ENCODE peak calls at places on chromosomes 12 and 14, in ten cellular contexts. One of them, this sample, is unnamed.

GRCh38 chr14:21476526-21476924 is 234 bp downstream of the RAB2B start:
- DNase-seq in neural progenitor cell: peak; percentile 85
- DNase-seq in thoracic aorta: peak; percentile 55
- DNase-seq in GM10248: no peak
- DNase-seq in uterus: no peak
- DNase-seq in tibial artery: no peak
- DNase-seq in ascending aorta: no peak
- DNase-seq in coronary artery: peak; percentile 93
- DNase-seq in lower lobe of right lung: peak; percentile 93
- DNase-seq in fibroblast of pulmonary artery: no peak
- DNase-seq in this sample: no peak

GRCh38 chr12:68375701-68376469 is 43.7 kb upstream of the MDM1 start:
- DNase-seq in thoracic aorta: no peak
- DNase-seq in neural progenitor cell: no peak
- DNase-seq in GM10248: no peak
- DNase-seq in coronary artery: no peak
- DNase-seq in ascending aorta: no peak
- DNase-seq in uterus: no peak
- DNase-seq in tibial artery: no peak
- DNase-seq in fibroblast of pulmonary artery: no peak
- DNase-seq in lower lobe of right lung: no peak
- DNase-seq in this sample: no peak

GRCh38 chr12:131386781-131387180 is 324.1 kb upstream of the SFSWAP start:
- DNase-seq in tibial artery: no peak
- DNase-seq in fibroblast of pulmonary artery: no peak
- DNase-seq in uterus: no peak
- DNase-seq in ascending aorta: no peak
- DNase-seq in lower lobe of right lung: no peak
- DNase-seq in neural progenitor cell: no peak
- DNase-seq in GM10248: no peak
- DNase-seq in thoracic aorta: no peak
- DNase-seq in coronary artery: no peak
- DNase-seq in this sample: no peak

GRCh38 chr12:32100361-32100760 is 6.3 kb upstream of the BICD1 start:
- DNase-seq in lower lobe of right lung: no peak
- DNase-seq in fibroblast of pulmonary artery: no peak
- DNase-seq in thoracic aorta: no peak
- DNase-seq in GM10248: no peak
- DNase-seq in coronary artery: no peak
- DNase-seq in tibial artery: no peak
- DNase-seq in ascending aorta: no peak
- DNase-seq in neural progenitor cell: no peak
- DNase-seq in uterus: no peak
- DNase-seq in this sample: no peak

GRCh38 chr12:121090576-121091125 is 42.0 kb upstream of the P2RX7 start:
- DNase-seq in ascending aorta: no peak
- DNase-seq in lower lobe of right lung: no peak
- DNase-seq in fibroblast of pulmonary artery: no peak
- DNase-seq in GM10248: no peak
- DNase-seq in uterus: no peak
- DNase-seq in thoracic aorta: no peak
- DNase-seq in tibial artery: no peak
- DNase-seq in coronary artery: no peak
- DNase-seq in neural progenitor cell: no peak
- DNase-seq in this sample: no peak

GRCh38 chr14:74988131-74988530 is 14.6 kb upstream of the EIF2B2 start:
- DNase-seq in uterus: no peak
- DNase-seq in lower lobe of right lung: no peak
- DNase-seq in fibroblast of pulmonary artery: peak; percentile 86
- DNase-seq in GM10248: no peak
- DNase-seq in neural progenitor cell: no peak
- DNase-seq in coronary artery: no peak
- DNase-seq in thoracic aorta: no peak
- DNase-seq in tibial artery: no peak
- DNase-seq in ascending aorta: no peak
- DNase-seq in this sample: no peak

GRCh38 chr12:143964-144649 is 69.8 kb downstream of the SLC6A12 start:
- DNase-seq in fibroblast of pulmonary artery: no peak
- DNase-seq in lower lobe of right lung: no peak
- DNase-seq in GM10248: no peak
- DNase-seq in tibial artery: no peak
- DNase-seq in uterus: no peak
- DNase-seq in coronary artery: no peak
- DNase-seq in neural progenitor cell: peak; percentile 42
- DNase-seq in ascending aorta: no peak
- DNase-seq in thoracic aorta: no peak
- DNase-seq in this sample: no peak

GRCh38 chr14:40292664-40293063 is 860.4 kb upstream of the FBXO33 start:
- DNase-seq in coronary artery: no peak
- DNase-seq in uterus: no peak
- DNase-seq in ascending aorta: no peak
- DNase-seq in thoracic aorta: no peak
- DNase-seq in GM10248: no peak
- DNase-seq in tibial artery: no peak
- DNase-seq in fibroblast of pulmonary artery: no peak
- DNase-seq in lower lobe of right lung: no peak
- DNase-seq in neural progenitor cell: no peak
- DNase-seq in this sample: no peak

GRCh38 chr14:85468815-85469214 is 61.1 kb upstream of the FLRT2 start:
- DNase-seq in neural progenitor cell: no peak
- DNase-seq in GM10248: no peak
- DNase-seq in thoracic aorta: no peak
- DNase-seq in uterus: no peak
- DNase-seq in fibroblast of pulmonary artery: no peak
- DNase-seq in lower lobe of right lung: no peak
- DNase-seq in tibial artery: no peak
- DNase-seq in ascending aorta: no peak
- DNase-seq in coronary artery: no peak
- DNase-seq in this sample: no peak

GRCh38 chr14:33065634-33066033 is 127.0 kb downstream of the NPAS3 start:
- DNase-seq in fibroblast of pulmonary artery: no peak
- DNase-seq in thoracic aorta: no peak
- DNase-seq in GM10248: no peak
- DNase-seq in tibial artery: no peak
- DNase-seq in uterus: no peak
- DNase-seq in lower lobe of right lung: no peak
- DNase-seq in ascending aorta: no peak
- DNase-seq in coronary artery: no peak
- DNase-seq in neural progenitor cell: no peak
- DNase-seq in this sample: no peak

GRCh38 chr12:122117979-122118378 is 39.4 kb downstream of the MLXIP start:
- DNase-seq in thoracic aorta: no peak
- DNase-seq in ascending aorta: no peak
- DNase-seq in GM10248: no peak
- DNase-seq in uterus: no peak
- DNase-seq in neural progenitor cell: no peak
- DNase-seq in coronary artery: no peak
- DNase-seq in tibial artery: no peak
- DNase-seq in lower lobe of right lung: no peak
- DNase-seq in fibroblast of pulmonary artery: no peak
- DNase-seq in this sample: no peak

GRCh38 chr12:102116392-102116791 is 3.5 kb downstream of the NUP37 start:
- DNase-seq in fibroblast of pulmonary artery: no peak
- DNase-seq in neural progenitor cell: no peak
- DNase-seq in GM10248: no peak
- DNase-seq in ascending aorta: no peak
- DNase-seq in uterus: no peak
- DNase-seq in thoracic aorta: no peak
- DNase-seq in coronary artery: no peak
- DNase-seq in lower lobe of right lung: no peak
- DNase-seq in tibial artery: no peak
- DNase-seq in this sample: no peak

DNA sequence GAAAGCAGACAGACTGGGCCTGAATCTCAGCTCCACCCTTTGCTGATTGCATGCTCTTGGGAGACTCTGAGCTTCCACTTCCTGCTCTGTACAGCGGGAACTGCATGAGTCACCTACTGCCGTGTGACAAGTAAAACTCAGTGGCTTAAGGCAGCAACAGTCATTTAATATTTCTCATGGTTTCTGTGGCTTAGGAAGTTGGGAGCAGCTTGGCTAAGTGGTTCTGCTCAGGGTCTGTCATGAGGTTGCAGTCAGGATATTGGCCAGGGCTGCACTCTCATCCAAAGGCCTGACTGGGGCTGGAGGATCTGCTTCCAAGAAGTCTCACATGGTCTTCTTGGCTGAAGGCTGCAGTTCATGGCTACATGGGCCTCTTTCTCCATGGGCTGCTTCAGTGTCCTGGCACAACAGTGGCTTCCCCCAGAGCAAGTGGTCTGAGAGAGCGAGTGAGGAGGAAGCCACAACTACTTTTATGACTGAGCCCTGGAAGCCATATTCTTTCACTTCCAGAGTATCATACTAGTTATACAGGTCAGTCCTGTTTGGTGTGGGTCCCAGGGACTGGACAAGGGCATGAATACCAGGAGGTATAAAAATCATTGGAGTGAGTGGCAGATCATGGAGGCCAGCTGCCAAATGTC is 49.7 kb downstream of the FAM222A start:
- DNase-seq in neural progenitor cell: no peak
- DNase-seq in coronary artery: peak; percentile 35
- DNase-seq in fibroblast of pulmonary artery: peak; percentile 40
- DNase-seq in uterus: no peak
- DNase-seq in ascending aorta: no peak
- DNase-seq in lower lobe of right lung: peak; percentile 45
- DNase-seq in tibial artery: no peak
- DNase-seq in GM10248: no peak
- DNase-seq in thoracic aorta: no peak
- DNase-seq in this sample: no peak
- TF ChIP-seq CTCF in neural progenitor cell: no peak
- TF ChIP-seq CTCF in coronary artery: no peak
- TF ChIP-seq CTCF in fibroblast of pulmonary artery: no peak
- TF ChIP-seq CTCF in uterus: no peak
- TF ChIP-seq CTCF in ascending aorta: no peak
- TF ChIP-seq CTCF in lower lobe of right lung: no peak
- TF ChIP-seq CTCF in tibial artery: no peak
- TF ChIP-seq CTCF in GM10248: no peak
- TF ChIP-seq CTCF in thoracic aorta: no peak
- TF ChIP-seq CTCF in this sample: no peak

DNA sequence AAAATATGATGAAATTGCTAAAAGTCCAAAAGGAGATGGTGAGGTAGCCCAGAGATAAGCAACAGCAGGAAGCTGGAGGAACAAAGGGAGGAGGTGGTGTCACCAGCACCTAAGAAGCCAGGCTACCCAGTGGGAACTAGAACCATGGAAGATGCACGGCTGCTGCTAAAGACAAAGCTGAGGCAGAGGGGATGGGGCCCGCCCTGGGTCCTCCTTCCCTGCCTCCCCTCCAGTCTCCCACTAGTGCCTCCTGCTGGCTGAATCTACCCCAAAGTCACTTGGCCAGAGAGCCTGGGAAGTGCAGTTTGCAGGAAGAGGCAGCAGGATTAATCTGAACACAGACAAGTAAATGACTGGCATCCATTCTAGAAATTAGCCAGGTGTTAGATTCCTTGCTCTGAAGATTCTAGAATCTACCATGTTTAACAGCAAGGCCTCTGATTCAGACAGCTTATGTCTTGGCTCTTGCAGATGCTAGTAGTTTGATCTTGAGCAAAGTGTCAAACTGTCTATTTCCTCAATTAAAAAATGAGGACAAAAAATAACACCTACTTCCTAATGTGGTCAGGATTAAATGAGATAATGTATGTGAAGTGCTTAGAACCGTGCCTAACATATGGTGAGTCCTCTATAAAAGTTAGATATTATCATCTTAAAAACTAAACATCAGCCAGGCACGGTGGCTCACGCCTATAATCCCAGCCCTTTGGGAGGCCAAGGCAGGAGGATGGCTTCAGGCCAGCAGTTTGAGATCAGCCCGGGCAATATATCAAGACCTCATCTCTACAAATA is 5.9 kb upstream of the LRP10 start:
- DNase-seq in fibroblast of pulmonary artery: no peak
- DNase-seq in ascending aorta: no peak
- DNase-seq in neural progenitor cell: peak; percentile 61
- DNase-seq in lower lobe of right lung: peak; percentile 14
- DNase-seq in tibial artery: no peak
- DNase-seq in thoracic aorta: no peak
- DNase-seq in uterus: no peak
- DNase-seq in coronary artery: no peak
- DNase-seq in GM10248: no peak
- DNase-seq in this sample: no peak
- TF ChIP-seq CTCF in fibroblast of pulmonary artery: peak; percentile 37
- TF ChIP-seq CTCF in ascending aorta: no peak
- TF ChIP-seq CTCF in neural progenitor cell: peak; percentile 59
- TF ChIP-seq CTCF in lower lobe of right lung: no peak
- TF ChIP-seq CTCF in tibial artery: no peak
- TF ChIP-seq CTCF in thoracic aorta: no peak
- TF ChIP-seq CTCF in uterus: no peak
- TF ChIP-seq CTCF in coronary artery: no peak
- TF ChIP-seq CTCF in GM10248: no peak
- TF ChIP-seq CTCF in this sample: no peak

GRCh38 chr12:66879392-66879791 is 200.5 kb upstream of the GRIP1 start:
- DNase-seq in neural progenitor cell: no peak
- DNase-seq in lower lobe of right lung: no peak
- DNase-seq in tibial artery: no peak
- DNase-seq in coronary artery: no peak
- DNase-seq in uterus: no peak
- DNase-seq in GM10248: no peak
- DNase-seq in fibroblast of pulmonary artery: no peak
- DNase-seq in thoracic aorta: no peak
- DNase-seq in ascending aorta: no peak
- DNase-seq in this sample: no peak
- TF ChIP-seq CTCF in neural progenitor cell: no peak
- TF ChIP-seq CTCF in lower lobe of right lung: no peak
- TF ChIP-seq CTCF in tibial artery: no peak
- TF ChIP-seq CTCF in coronary artery: no peak
- TF ChIP-seq CTCF in uterus: no peak
- TF ChIP-seq CTCF in GM10248: no peak
- TF ChIP-seq CTCF in fibroblast of pulmonary artery: no peak
- TF ChIP-seq CTCF in thoracic aorta: no peak
- TF ChIP-seq CTCF in ascending aorta: no peak
- TF ChIP-seq CTCF in this sample: no peak

DNA sequence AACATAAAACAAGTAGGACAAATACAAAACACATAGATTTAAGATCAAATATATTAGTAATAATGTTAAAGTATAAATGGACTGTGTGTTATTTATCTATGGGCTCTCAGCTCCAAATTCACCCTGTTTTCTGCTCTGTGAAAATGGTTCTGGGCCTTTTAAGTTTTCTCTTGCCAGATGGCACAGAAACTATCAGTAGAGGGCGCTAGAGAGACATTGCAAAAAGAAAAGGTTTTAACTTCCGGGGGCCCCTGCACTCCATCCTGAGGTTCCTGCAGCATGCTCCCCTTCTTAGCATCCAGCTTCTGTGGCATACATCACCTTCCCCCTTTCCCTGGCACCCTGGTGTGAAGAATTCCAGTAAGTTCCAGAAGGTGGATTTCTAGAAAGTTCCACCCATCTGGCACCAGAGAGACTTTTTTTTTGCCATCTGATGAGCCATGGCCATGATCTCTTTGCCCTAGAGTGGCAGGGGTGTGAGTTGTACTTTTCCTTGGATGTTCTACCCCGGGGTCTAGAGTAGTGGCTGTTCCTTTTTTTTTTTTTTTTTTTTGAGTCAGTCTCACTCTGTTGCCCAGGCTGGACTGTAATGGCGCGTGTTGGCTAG is 29.3 kb downstream of the ZCRB1 start:
- DNase-seq in GM10248: no peak
- DNase-seq in coronary artery: no peak
- DNase-seq in ascending aorta: no peak
- DNase-seq in uterus: no peak
- DNase-seq in fibroblast of pulmonary artery: peak; percentile 20
- DNase-seq in tibial artery: no peak
- DNase-seq in thoracic aorta: no peak
- DNase-seq in lower lobe of right lung: no peak
- DNase-seq in neural progenitor cell: peak; percentile 17
- DNase-seq in this sample: no peak
- TF ChIP-seq CTCF in GM10248: peak; percentile 41
- TF ChIP-seq CTCF in coronary artery: no peak
- TF ChIP-seq CTCF in ascending aorta: no peak
- TF ChIP-seq CTCF in uterus: no peak
- TF ChIP-seq CTCF in fibroblast of pulmonary artery: peak; percentile 44
- TF ChIP-seq CTCF in tibial artery: no peak
- TF ChIP-seq CTCF in thoracic aorta: no peak
- TF ChIP-seq CTCF in lower lobe of right lung: peak; percentile 30
- TF ChIP-seq CTCF in neural progenitor cell: peak; percentile 54
- TF ChIP-seq CTCF in this sample: peak; percentile 21